ENCODE peak calls at places on chromosomes 7 and 10, in four cellular contexts. E is A549, Z is thyroid gland, A is GM06990. K is an unnamed sample.

GRCh38 chr7:87463982-87464381 is 11.5 kb downstream of the ABCB4 start:
- DNase-seq in E (no peak), Z (no peak), A (no peak), K (no peak)

GRCh38 chr7:51079494-51079893 is 237.1 kb downstream of the COBL start:
- DNase-seq in Z (no peak), A (no peak), E (no peak), K (no peak)

GRCh38 chr7:48154792-48155413 is 16.4 kb upstream of the ABCA13 start:
- DNase-seq in E (peak), Z (peak), A (no peak), K (no peak)

GRCh38 chr10:62811159-62811875 is 4.8 kb downstream of the EGR2 start:
- DNase-seq in E (no peak), A (peak), Z (no peak), K (peak)

GRCh38 chr7:105224884-105225651 is 163.7 kb downstream of the SRPK2 start:
- DNase-seq in E (peak), A (peak), Z (no peak), K (peak)

GRCh38 chr10:3776796-3777571 is 8.0 kb downstream of the KLF6 start:
- DNase-seq in Z (no peak), A (no peak), E (no peak), K (no peak)

GRCh38 chr7:7820939-7821338 is 102.5 kb upstream of the RPA3 start:
- DNase-seq in Z (no peak), A (peak), E (no peak), K (peak)

GRCh38 chr10:126803394-126803793 is 101.8 kb upstream of the DOCK1 start:
- DNase-seq in Z (no peak), E (no peak), A (no peak), K (no peak)

GRCh38 chr10:58672855-58673254 is 160.2 kb downstream of the BICC1 start:
- DNase-seq in Z (no peak), E (no peak), A (no peak), K (no peak)

GRCh38 chr10:615583-616152 is 73.8 kb downstream of the DIP2C start:
- DNase-seq in E (no peak), Z (no peak), A (no peak), K (no peak)

GRCh38 chr10:22702348-22702747 is 12.0 kb downstream of the PIP4K2A start:
- DNase-seq in A (no peak), Z (no peak), E (no peak), K (no peak)

GRCh38 chr7:137626469-137627067 is 220.2 kb downstream of the DGKI start:
- DNase-seq in Z (peak), E (peak), A (peak), K (peak)

GRCh38 chr7:159012353-159013069 is 132.2 kb downstream of the VIPR2 start:
- DNase-seq in E (no peak), A (no peak), Z (peak), K (no peak)

GRCh38 chr10:72322280-72323058 is 32.2 kb downstream of the DNAJB12 start:
- DNase-seq in Z (no peak), A (no peak), E (no peak), K (no peak)

GRCh38 chr10:2978111-2978510 is 89.2 kb upstream of the PFKP start:
- DNase-seq in E (peak), Z (no peak), A (no peak), K (peak)

GRCh38 chr7:116395125-116395791 is 104.3 kb upstream of the CAV2 start:
- DNase-seq in E (peak), A (no peak), Z (peak), K (no peak)

GRCh38 chr7:157440346-157441022 is 103.7 kb downstream of the DNAJB6 start:
- DNase-seq in Z (no peak), A (no peak), E (no peak), K (no peak)

GRCh38 chr10:116688241-116688711 is 54.1 kb downstream of the HSPA12A start:
- DNase-seq in E (no peak), A (no peak), Z (no peak), K (no peak)

GRCh38 chr7:1170741-1171501 is 10.9 kb upstream of the ZFAND2A start:
- DNase-seq in Z (no peak), E (no peak), A (no peak), K (no peak)

DNA sequence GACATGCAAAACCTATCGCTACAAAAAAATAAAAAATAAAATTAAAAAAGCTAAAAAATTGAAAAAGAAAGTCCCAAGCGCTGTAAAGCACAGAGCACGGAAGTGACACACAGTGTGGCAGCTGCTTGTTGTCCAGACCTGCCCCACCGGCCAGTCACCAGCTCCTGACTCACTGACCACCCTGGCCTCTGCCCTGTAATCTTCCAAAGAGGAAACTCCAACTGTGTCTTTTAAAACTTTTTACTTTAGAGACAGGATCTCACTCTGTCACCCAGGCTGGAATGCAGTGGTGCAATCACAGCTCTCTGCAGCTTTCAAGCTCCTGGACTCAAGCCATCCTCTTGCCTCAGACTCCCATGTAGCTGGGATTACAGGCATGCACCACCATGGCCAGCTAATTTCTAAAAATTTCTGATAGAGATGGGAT is 23.6 kb downstream of the GNA12 start:
- DNase-seq in E (no peak), A (no peak), Z (peak), K (no peak)
- H3K4me3 ChIP-seq in E (peak), A (no peak), Z (no peak), K (no peak)

DNA sequence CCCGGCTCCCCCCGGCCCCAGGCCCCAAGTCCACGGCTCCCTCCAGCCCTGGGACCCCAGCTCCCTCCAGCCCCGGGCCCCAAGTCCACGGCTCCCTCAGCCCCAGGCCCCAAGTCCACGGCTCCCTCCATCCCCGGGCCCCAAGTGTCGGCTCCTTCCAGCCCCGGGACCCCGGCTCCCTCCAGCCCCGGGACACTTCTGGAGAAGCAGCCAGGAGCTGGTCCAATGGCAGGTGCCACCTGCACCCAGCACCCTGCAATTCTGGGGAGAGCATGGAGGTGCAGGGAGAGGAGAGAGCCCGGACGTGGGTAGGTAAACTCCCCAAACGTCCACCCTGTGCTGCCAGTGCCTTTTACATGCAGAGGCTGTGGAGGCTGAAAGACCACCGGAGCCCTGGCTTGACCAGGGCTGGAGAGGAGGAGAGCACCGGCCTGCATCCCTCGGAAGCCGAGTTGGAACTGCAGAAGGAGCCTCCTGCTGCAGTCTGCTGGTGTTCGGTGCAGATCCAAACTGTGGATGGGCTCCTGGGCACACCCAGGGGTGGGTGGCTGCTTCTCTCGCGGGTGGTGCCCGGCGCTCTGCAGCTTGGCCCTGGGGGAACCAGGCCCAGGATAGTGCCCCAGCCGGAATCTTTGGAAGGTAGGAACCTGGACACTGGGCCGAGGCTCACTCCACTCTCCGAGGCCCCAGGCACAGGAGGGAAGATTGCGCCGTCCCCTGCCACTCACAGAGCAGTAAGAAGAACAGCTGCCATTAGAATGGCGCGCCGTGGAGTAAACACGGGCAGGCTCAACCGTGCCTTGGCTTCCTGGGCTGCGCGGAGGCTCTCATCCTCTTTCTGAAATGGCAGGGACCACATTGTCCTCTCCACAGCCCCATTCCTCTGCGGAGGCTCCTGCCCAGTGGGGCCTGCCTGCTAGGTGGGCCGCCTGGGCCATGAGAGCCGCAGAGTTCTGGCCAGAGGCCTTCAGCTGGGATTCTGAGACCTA is 14.7 kb downstream of the SHH start:
- DNase-seq in A (no peak), Z (no peak), E (no peak), K (no peak)
- TF ChIP-seq CTCF in A (no peak), Z (no peak), E (no peak), K (no peak)

DNA sequence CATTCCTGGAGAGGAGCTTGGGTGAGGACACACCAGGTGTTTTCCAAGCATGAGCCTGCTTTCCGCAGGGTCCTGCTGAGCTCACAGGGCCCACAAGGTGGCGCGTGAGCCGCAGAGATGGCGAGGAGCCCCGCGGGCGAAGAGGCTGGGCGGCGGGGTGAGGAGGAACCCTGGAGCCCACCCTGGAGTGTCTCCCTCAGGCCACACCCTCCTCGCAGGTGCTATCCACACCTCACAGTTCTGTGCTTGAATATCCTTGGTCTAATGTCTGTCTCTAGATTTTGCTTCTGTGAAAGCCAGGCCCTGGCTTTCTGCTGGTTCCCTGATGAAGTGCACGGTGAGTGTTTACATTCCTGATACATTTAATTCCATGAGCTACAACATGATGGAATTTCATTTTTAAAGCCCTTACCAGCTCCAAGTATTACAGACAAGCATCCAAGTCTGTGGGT is 433.6 kb downstream of the ACTR3B start:
- DNase-seq in Z (peak), E (peak), A (peak), K (no peak)
- H3K4me3 ChIP-seq in Z (no peak), E (no peak), A (no peak), K (no peak)

GRCh38 chr7:128139406-128139805 is 101.7 kb upstream of the LEP start:
- DNase-seq in Z (no peak), E (no peak), A (no peak), K (no peak)

GRCh38 chr7:128135275-128136214 is 104.3 kb upstream of the LRRC4 start:
- DNase-seq in Z (peak), E (peak), A (peak), K (no peak)

GRCh38 chr7:128132426-128133069 is 101.3 kb upstream of the LRRC4 start:
- DNase-seq in Z (no peak), E (no peak), A (no peak), K (no peak)

GRCh38 chr7:128137096-128137655 is 103.9 kb upstream of the LEP start:
- DNase-seq in Z (no peak), A (no peak), E (no peak), K (no peak)

GRCh38 chr7:128136215-128136597 is 104.9 kb upstream of the LEP start:
- DNase-seq in A (no peak), Z (no peak), E (peak), K (no peak)
- TF ChIP-seq CTCF in A (no peak), Z (no peak), E (no peak), K (no peak)

K was measured in GM12864.